ENCODE peak calls at places on chromosomes 5 and 9, in eight cellular contexts. One of them, this sample, is unnamed.

GRCh38 chr9:4923580-4924544 is 61.2 kb upstream of the JAK2 start:
- DNase-seq in endothelial cell of umbilical vein: peak
- DNase-seq in IMR-90: peak
- DNase-seq in Peyer's patch: no peak
- DNase-seq in A549: peak
- DNase-seq in prostate gland: no peak
- DNase-seq in body of pancreas: no peak
- DNase-seq in heart left ventricle: no peak
- DNase-seq in this sample: no peak

GRCh38 chr9:75033789-75034473 is 5.8 kb upstream of the CARNMT1 start:
- DNase-seq in endothelial cell of umbilical vein: no peak
- DNase-seq in IMR-90: peak
- DNase-seq in Peyer's patch: no peak
- DNase-seq in A549: no peak
- DNase-seq in prostate gland: no peak
- DNase-seq in body of pancreas: no peak
- DNase-seq in heart left ventricle: no peak
- DNase-seq in this sample: no peak

GRCh38 chr9:79984429-79985067 is 412.8 kb downstream of the TLE4 start:
- DNase-seq in endothelial cell of umbilical vein: peak
- DNase-seq in IMR-90: no peak
- DNase-seq in Peyer's patch: no peak
- DNase-seq in A549: no peak
- DNase-seq in prostate gland: no peak
- DNase-seq in body of pancreas: no peak
- DNase-seq in heart left ventricle: no peak
- DNase-seq in this sample: peak

GRCh38 chr9:16368425-16369087 is 501.9 kb downstream of the BNC2 start:
- DNase-seq in endothelial cell of umbilical vein: peak
- DNase-seq in IMR-90: peak
- DNase-seq in Peyer's patch: no peak
- DNase-seq in A549: peak
- DNase-seq in prostate gland: no peak
- DNase-seq in body of pancreas: no peak
- DNase-seq in heart left ventricle: no peak
- DNase-seq in this sample: no peak

GRCh38 chr5:89351232-89351631 is 468.2 kb upstream of the MEF2C start:
- DNase-seq in endothelial cell of umbilical vein: no peak
- DNase-seq in IMR-90: peak
- DNase-seq in Peyer's patch: no peak
- DNase-seq in A549: peak
- DNase-seq in prostate gland: no peak
- DNase-seq in body of pancreas: no peak
- DNase-seq in heart left ventricle: no peak
- DNase-seq in this sample: no peak

GRCh38 chr9:120904061-120904998 is 22.3 kb downstream of the TRAF1 start:
- DNase-seq in endothelial cell of umbilical vein: no peak
- DNase-seq in IMR-90: no peak
- DNase-seq in Peyer's patch: no peak
- DNase-seq in A549: no peak
- DNase-seq in prostate gland: no peak
- DNase-seq in body of pancreas: peak
- DNase-seq in heart left ventricle: no peak
- DNase-seq in this sample: no peak

GRCh38 chr5:157808043-157808442 is 50.9 kb downstream of the CLINT1 start:
- DNase-seq in endothelial cell of umbilical vein: peak
- DNase-seq in IMR-90: no peak
- DNase-seq in Peyer's patch: no peak
- DNase-seq in A549: no peak
- DNase-seq in prostate gland: no peak
- DNase-seq in body of pancreas: no peak
- DNase-seq in heart left ventricle: no peak
- DNase-seq in this sample: no peak

GRCh38 chr5:106521701-106522100 is 1149.0 kb downstream of the EFNA5 start:
- DNase-seq in endothelial cell of umbilical vein: peak
- DNase-seq in IMR-90: peak
- DNase-seq in Peyer's patch: no peak
- DNase-seq in A549: peak
- DNase-seq in prostate gland: no peak
- DNase-seq in body of pancreas: no peak
- DNase-seq in heart left ventricle: no peak
- DNase-seq in this sample: no peak

GRCh38 chr5:38534122-38534408 is 22.4 kb downstream of the LIFR start:
- DNase-seq in endothelial cell of umbilical vein: peak
- DNase-seq in IMR-90: no peak
- DNase-seq in Peyer's patch: no peak
- DNase-seq in A549: no peak
- DNase-seq in prostate gland: no peak
- DNase-seq in body of pancreas: no peak
- DNase-seq in heart left ventricle: no peak
- DNase-seq in this sample: no peak

GRCh38 chr9:132878695-132879064 is at the start of gene SPACA9:
- DNase-seq in endothelial cell of umbilical vein: peak
- DNase-seq in IMR-90: peak
- DNase-seq in Peyer's patch: peak
- DNase-seq in A549: peak
- DNase-seq in prostate gland: peak
- DNase-seq in body of pancreas: peak
- DNase-seq in heart left ventricle: peak
- DNase-seq in this sample: peak

GRCh38 chr5:171840701-171841522 is 55.3 kb downstream of the SMIM23 start:
- DNase-seq in endothelial cell of umbilical vein: no peak
- DNase-seq in IMR-90: no peak
- DNase-seq in Peyer's patch: no peak
- DNase-seq in A549: no peak
- DNase-seq in prostate gland: no peak
- DNase-seq in body of pancreas: peak
- DNase-seq in heart left ventricle: no peak
- DNase-seq in this sample: no peak

GRCh38 chr5:108905818-108906217 is 158.1 kb downstream of the FER start:
- DNase-seq in endothelial cell of umbilical vein: no peak
- DNase-seq in IMR-90: no peak
- DNase-seq in Peyer's patch: no peak
- DNase-seq in A549: no peak
- DNase-seq in prostate gland: no peak
- DNase-seq in body of pancreas: no peak
- DNase-seq in heart left ventricle: no peak
- DNase-seq in this sample: no peak

GRCh38 chr5:22238047-22238446 is 615.1 kb downstream of the CDH12 start:
- DNase-seq in endothelial cell of umbilical vein: no peak
- DNase-seq in IMR-90: no peak
- DNase-seq in Peyer's patch: no peak
- DNase-seq in A549: no peak
- DNase-seq in prostate gland: no peak
- DNase-seq in body of pancreas: no peak
- DNase-seq in heart left ventricle: no peak
- DNase-seq in this sample: no peak

GRCh38 chr5:93990504-93991085 is 249.2 kb upstream of the POU5F2 start:
- DNase-seq in endothelial cell of umbilical vein: peak
- DNase-seq in IMR-90: peak
- DNase-seq in Peyer's patch: no peak
- DNase-seq in A549: no peak
- DNase-seq in prostate gland: no peak
- DNase-seq in body of pancreas: no peak
- DNase-seq in heart left ventricle: no peak
- DNase-seq in this sample: no peak

GRCh38 chr9:129225815-129226214 is 47.8 kb upstream of the IER5L start:
- DNase-seq in endothelial cell of umbilical vein: peak
- DNase-seq in IMR-90: peak
- DNase-seq in Peyer's patch: peak
- DNase-seq in A549: peak
- DNase-seq in prostate gland: no peak
- DNase-seq in body of pancreas: peak
- DNase-seq in heart left ventricle: peak
- DNase-seq in this sample: peak

GRCh38 chr5:6766558-6767191 is 53.4 kb downstream of the TENT4A start:
- DNase-seq in endothelial cell of umbilical vein: peak
- DNase-seq in IMR-90: peak
- DNase-seq in Peyer's patch: peak
- DNase-seq in A549: peak
- DNase-seq in prostate gland: peak
- DNase-seq in body of pancreas: peak
- DNase-seq in heart left ventricle: peak
- DNase-seq in this sample: peak

GRCh38 chr5:45521067-45521466 is 175.1 kb downstream of the HCN1 start:
- DNase-seq in endothelial cell of umbilical vein: peak
- DNase-seq in IMR-90: peak
- DNase-seq in Peyer's patch: no peak
- DNase-seq in A549: peak
- DNase-seq in prostate gland: no peak
- DNase-seq in body of pancreas: peak
- DNase-seq in heart left ventricle: no peak
- DNase-seq in this sample: no peak

GRCh38 chr9:89112243-89112642 is 66.4 kb downstream of the SHC3 start:
- DNase-seq in endothelial cell of umbilical vein: no peak
- DNase-seq in IMR-90: no peak
- DNase-seq in Peyer's patch: no peak
- DNase-seq in A549: no peak
- DNase-seq in prostate gland: no peak
- DNase-seq in body of pancreas: no peak
- DNase-seq in heart left ventricle: no peak
- DNase-seq in this sample: no peak

GRCh38 chr9:89106224-89106851 is 72.3 kb downstream of the SHC3 start:
- DNase-seq in endothelial cell of umbilical vein: no peak
- DNase-seq in IMR-90: no peak
- DNase-seq in Peyer's patch: no peak
- DNase-seq in A549: no peak
- DNase-seq in prostate gland: no peak
- DNase-seq in body of pancreas: no peak
- DNase-seq in heart left ventricle: no peak
- DNase-seq in this sample: no peak

GRCh38 chr9:89113851-89114250 is 64.8 kb downstream of the SHC3 start:
- DNase-seq in endothelial cell of umbilical vein: no peak
- DNase-seq in IMR-90: no peak
- DNase-seq in Peyer's patch: no peak
- DNase-seq in A549: no peak
- DNase-seq in prostate gland: no peak
- DNase-seq in body of pancreas: no peak
- DNase-seq in heart left ventricle: no peak
- DNase-seq in this sample: no peak

GRCh38 chr9:89104821-89105220 is 73.8 kb downstream of the SHC3 start:
- DNase-seq in endothelial cell of umbilical vein: no peak
- DNase-seq in IMR-90: no peak
- DNase-seq in Peyer's patch: no peak
- DNase-seq in A549: no peak
- DNase-seq in prostate gland: no peak
- DNase-seq in body of pancreas: no peak
- DNase-seq in heart left ventricle: no peak
- DNase-seq in this sample: no peak

DNA sequence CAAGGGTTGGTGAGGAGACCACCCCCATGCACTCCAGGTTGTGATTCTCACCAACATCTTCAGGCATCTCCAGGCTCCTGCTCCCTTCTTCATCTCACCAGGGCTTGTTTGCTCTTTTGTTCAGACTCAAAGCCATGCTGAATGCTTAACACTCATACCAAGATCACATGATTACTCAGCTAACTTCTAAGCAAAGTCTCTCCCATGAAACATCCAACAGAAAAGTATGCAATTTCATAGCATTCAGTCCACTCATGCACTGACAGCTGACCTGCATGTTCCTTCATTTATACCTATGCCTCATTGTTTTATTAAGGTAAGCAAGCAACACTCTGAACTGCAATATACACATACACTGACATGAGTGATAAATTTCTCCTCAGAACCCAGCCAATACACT is 69.0 kb downstream of the SHC3 start:
- DNase-seq in endothelial cell of umbilical vein: no peak
- DNase-seq in IMR-90: peak
- DNase-seq in Peyer's patch: no peak
- DNase-seq in A549: no peak
- DNase-seq in prostate gland: no peak
- DNase-seq in body of pancreas: no peak
- DNase-seq in heart left ventricle: no peak
- DNase-seq in this sample: no peak
- TF ChIP-seq POLR2A in endothelial cell of umbilical vein: no peak
- TF ChIP-seq POLR2A in IMR-90: no peak
- TF ChIP-seq POLR2A in Peyer's patch: no peak
- TF ChIP-seq POLR2A in A549: no peak
- TF ChIP-seq POLR2A in prostate gland: no peak
- TF ChIP-seq POLR2A in body of pancreas: no peak
- TF ChIP-seq POLR2A in heart left ventricle: no peak
- TF ChIP-seq POLR2A in this sample: no peak

GRCh38 chr5:91380491-91381133 is 2.5 kb downstream of the ARRDC3 start:
- DNase-seq in endothelial cell of umbilical vein: peak
- DNase-seq in IMR-90: peak
- DNase-seq in Peyer's patch: peak
- DNase-seq in A549: peak
- DNase-seq in prostate gland: peak
- DNase-seq in body of pancreas: peak
- DNase-seq in heart left ventricle: peak
- DNase-seq in this sample: peak
- TF ChIP-seq POLR2A in endothelial cell of umbilical vein: no peak
- TF ChIP-seq POLR2A in IMR-90: peak
- TF ChIP-seq POLR2A in Peyer's patch: no peak
- TF ChIP-seq POLR2A in A549: no peak
- TF ChIP-seq POLR2A in prostate gland: peak
- TF ChIP-seq POLR2A in body of pancreas: peak
- TF ChIP-seq POLR2A in heart left ventricle: peak
- TF ChIP-seq POLR2A in this sample: peak

GRCh38 chr9:3528466-3528865 is 2.7 kb upstream of the RFX3 start:
- DNase-seq in endothelial cell of umbilical vein: no peak
- DNase-seq in IMR-90: no peak
- DNase-seq in Peyer's patch: no peak
- DNase-seq in A549: no peak
- DNase-seq in prostate gland: no peak
- DNase-seq in body of pancreas: no peak
- DNase-seq in heart left ventricle: no peak
- DNase-seq in this sample: no peak
- TF ChIP-seq POLR2A in endothelial cell of umbilical vein: no peak
- TF ChIP-seq POLR2A in IMR-90: no peak
- TF ChIP-seq POLR2A in Peyer's patch: no peak
- TF ChIP-seq POLR2A in A549: no peak
- TF ChIP-seq POLR2A in prostate gland: no peak
- TF ChIP-seq POLR2A in body of pancreas: no peak
- TF ChIP-seq POLR2A in heart left ventricle: no peak
- TF ChIP-seq POLR2A in this sample: no peak

DNA sequence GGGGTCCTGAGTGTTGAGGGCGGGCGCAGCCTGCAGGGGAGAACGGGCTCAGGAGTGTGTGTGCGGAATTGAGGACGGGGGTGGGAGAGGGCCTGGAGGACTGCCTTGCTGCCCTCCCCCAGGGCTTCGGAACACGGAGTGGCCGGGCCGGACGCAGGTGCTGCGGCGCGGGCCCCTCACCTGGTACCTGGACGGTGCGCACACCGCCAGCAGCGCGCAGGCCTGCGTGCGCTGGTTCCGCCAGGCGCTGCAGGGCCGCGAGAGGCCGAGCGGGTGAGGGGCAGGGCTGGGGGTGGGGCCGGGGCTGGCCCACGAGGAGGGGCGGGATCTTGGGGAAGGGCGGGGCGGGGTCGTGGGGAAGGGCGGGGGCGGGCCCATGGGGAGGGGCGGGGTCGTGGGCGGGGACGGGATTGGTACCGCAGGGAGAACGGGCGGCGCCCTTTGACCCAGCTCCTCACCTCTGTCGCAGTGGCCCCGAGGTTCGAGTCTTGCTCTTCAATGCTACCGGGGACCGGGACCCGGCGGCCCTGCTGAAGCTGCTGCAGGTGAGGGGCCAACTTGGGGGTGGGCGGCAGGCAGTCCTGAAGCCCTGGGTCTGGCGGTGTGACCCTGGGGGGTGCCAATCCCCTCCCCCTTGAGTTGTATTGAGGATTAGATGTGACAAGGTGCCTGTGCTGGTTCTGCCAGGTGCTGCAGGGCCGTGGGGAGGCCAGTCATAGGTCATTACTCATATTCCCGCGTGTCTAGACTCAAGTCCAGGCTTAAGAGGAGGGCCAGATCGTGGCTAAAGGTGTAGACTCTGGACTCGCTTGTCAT is 7.1 kb downstream of the FPGS start:
- DNase-seq in endothelial cell of umbilical vein: no peak
- DNase-seq in IMR-90: no peak
- DNase-seq in Peyer's patch: peak
- DNase-seq in A549: peak
- DNase-seq in prostate gland: no peak
- DNase-seq in body of pancreas: no peak
- DNase-seq in heart left ventricle: no peak
- DNase-seq in this sample: no peak
- TF ChIP-seq POLR2A in endothelial cell of umbilical vein: peak
- TF ChIP-seq POLR2A in IMR-90: no peak
- TF ChIP-seq POLR2A in Peyer's patch: no peak
- TF ChIP-seq POLR2A in A549: no peak
- TF ChIP-seq POLR2A in prostate gland: no peak
- TF ChIP-seq POLR2A in body of pancreas: no peak
- TF ChIP-seq POLR2A in heart left ventricle: no peak
- TF ChIP-seq POLR2A in this sample: no peak